ENCODE peak calls at places on chromosomes 5 and 9, in eight cellular contexts. P is lower lobe of right lung, A is AG04450, V is foreskin keratinocyte, R is HepG2, K is fibroblast of lung, H is right cardiac atrium, B is esophagus muscularis mucosa. T is an unnamed sample.
A peak's percentile ranks its signal among the peaks of the same experiment; 100 is the strongest.

GRCh38 chr9:104907278-104907951 is 20.5 kb downstream of the ABCA1 start:
- DNase-seq in V (peak; percentile 34), A (no peak), H (no peak), K (peak; percentile 94), P (no peak), B (no peak), R (no peak), T (peak; percentile 46)

GRCh38 chr5:34735436-34736426 is 79.6 kb downstream of the RAI14 start:
- DNase-seq in R (no peak), A (peak; percentile 38), K (peak; percentile 85), P (no peak), B (no peak), V (no peak), H (no peak), T (no peak)

GRCh38 chr5:143024227-143024920 is 254.2 kb downstream of the ARHGAP26 start:
- DNase-seq in B (no peak), H (no peak), V (no peak), R (no peak), A (no peak), P (no peak), K (no peak), T (no peak)

GRCh38 chr5:8081179-8081578 is 212.2 kb downstream of the MTRR start:
- DNase-seq in H (no peak), A (no peak), K (no peak), P (no peak), R (no peak), V (no peak), B (peak; percentile 34), T (no peak)

GRCh38 chr5:6365142-6365976 is 13.0 kb downstream of the MED10 start:
- DNase-seq in B (no peak), V (no peak), A (no peak), K (peak; percentile 32), R (no peak), H (no peak), P (no peak), T (no peak)

GRCh38 chr5:35117960-35118359 is 70.2 kb upstream of the AGXT2 start:
- DNase-seq in K (peak; percentile 78), R (no peak), B (no peak), A (no peak), H (no peak), P (no peak), V (no peak), T (no peak)

GRCh38 chr5:148507644-148508043 is 123.9 kb downstream of the FBXO38 start:
- DNase-seq in P (no peak), A (no peak), B (no peak), H (no peak), R (no peak), V (no peak), K (no peak), T (no peak)

GRCh38 chr5:11903614-11904269 is 504 bp downstream of the CTNND2 start:
- DNase-seq in A (no peak), B (no peak), P (no peak), K (peak; percentile 45), R (no peak), V (no peak), H (peak; percentile 8), T (no peak)

GRCh38 chr9:68540712-68541535 is at the start of gene TMEM252:
- DNase-seq in B (no peak), R (no peak), A (no peak), P (no peak), V (no peak), H (no peak), K (no peak), T (no peak)

GRCh38 chr9:20197976-20198685 is 409.3 kb upstream of the SLC24A2 start:
- DNase-seq in P (no peak), B (no peak), K (peak; percentile 20), V (peak; percentile 42), A (no peak), R (no peak), H (no peak), T (no peak)

GRCh38 chr5:8943301-8943700 is 602.6 kb downstream of the SEMA5A start:
- DNase-seq in P (no peak), B (no peak), R (no peak), K (peak; percentile 48), V (no peak), A (no peak), H (no peak), T (no peak)

GRCh38 chr5:159341914-159342313 is 11.6 kb upstream of the IL12B start:
- DNase-seq in V (peak; percentile 51), A (no peak), H (peak; percentile 49), P (peak; percentile 76), K (peak; percentile 80), B (no peak), R (peak; percentile 62), T (peak; percentile 67)

DNA sequence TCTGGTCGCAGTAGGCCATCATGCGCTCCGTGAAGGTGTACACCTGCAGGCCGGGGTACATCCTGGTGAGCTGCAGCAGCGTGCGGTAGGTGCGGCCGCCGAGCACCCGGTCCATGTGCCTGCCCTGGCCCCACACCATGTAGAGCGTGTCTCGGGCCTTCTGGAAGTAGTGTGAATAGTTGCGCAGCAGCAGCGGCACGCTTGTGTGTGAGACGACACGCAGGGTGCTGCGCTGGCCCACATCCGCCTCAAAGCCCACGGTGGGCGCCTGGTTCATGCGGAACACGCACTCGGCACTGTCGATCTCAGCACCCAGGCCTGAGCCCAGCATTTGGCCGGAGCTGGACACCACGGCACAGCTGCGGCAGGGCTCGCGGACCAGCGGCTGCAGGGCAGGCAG is 4.5 kb downstream of the ST6GALNAC4 start:
- DNase-seq in V (no peak), P (no peak), R (no peak), B (no peak), A (no peak), H (no peak), K (no peak), T (no peak)
- H3K27ac ChIP-seq in V (no peak overlapping the region), P (peak overlapping the region; percentile 49), R (no peak overlapping the region), B (no peak overlapping the region), A (no peak overlapping the region), H (no peak overlapping the region), K (no peak overlapping the region), T (no peak overlapping the region)

DNA sequence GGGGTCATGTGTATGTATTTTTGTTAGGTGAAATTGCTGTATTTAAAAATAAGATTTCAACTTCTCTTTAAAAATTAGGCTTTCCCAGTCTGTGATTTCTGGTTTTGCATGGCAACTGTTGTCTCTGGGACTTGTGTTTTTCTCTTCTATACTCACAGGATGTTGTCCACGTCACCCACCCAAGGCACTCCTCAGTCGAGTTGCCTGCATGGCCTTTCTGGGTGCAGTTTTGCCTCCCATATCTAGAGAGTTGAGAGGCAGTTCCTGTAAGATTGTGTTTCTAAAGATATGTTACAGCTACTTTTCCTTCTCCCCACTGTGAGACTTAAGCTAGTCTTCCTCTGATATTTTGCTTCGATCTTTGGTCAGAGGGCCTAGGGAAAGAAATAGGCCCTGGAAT is 2.3 kb upstream of the ASPN start:
- DNase-seq in P (no peak), H (no peak), K (no peak), R (no peak), V (no peak), A (no peak), B (no peak), T (no peak)
- H3K27ac ChIP-seq in P (no peak overlapping the region), H (no peak overlapping the region), K (no peak overlapping the region), R (no peak overlapping the region), V (no peak overlapping the region), A (no peak overlapping the region), B (peak overlapping the region; percentile 21), T (no peak overlapping the region)

GRCh38 chr9:107175826-107176500 is 107.1 kb upstream of the RAD23B start:
- DNase-seq in H (peak; percentile 18), A (no peak), K (no peak), V (no peak), B (peak; percentile 68), R (no peak), P (no peak), T (peak; percentile 28)

GRCh38 chr9:107178302-107178701 is 104.8 kb upstream of the RAD23B start:
- DNase-seq in V (no peak), P (no peak), H (no peak), A (no peak), K (no peak), B (peak; percentile 2), R (no peak), T (no peak)

GRCh38 chr9:107177243-107177839 is 105.7 kb upstream of the RAD23B start:
- DNase-seq in V (no peak), K (no peak), B (peak; percentile 86), P (no peak), A (no peak), R (no peak), H (no peak), T (no peak)

GRCh38 chr9:107177857-107178256 is 105.2 kb upstream of the RAD23B start:
- DNase-seq in A (no peak), H (no peak), P (no peak), K (no peak), B (peak; percentile 50), V (no peak), R (no peak), T (no peak)

DNA sequence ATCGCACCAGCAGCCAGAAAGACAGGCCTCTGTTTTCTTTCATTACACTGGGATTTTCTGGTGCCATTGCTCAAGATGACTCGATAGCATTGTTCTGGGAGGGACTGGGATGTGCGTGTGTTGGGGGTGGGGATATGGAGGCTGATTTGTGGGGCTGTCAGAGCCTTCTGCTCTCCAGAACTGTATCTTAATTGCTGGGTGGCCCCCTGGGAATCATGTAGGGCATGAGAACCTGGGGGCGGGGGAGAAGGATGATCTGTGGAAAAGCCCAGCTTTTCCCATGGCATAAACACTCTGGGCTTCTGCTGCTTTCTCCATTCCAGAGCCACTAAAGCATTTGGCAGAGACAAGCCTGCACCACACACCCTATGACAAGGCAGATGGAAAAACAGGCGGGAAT is 106.4 kb upstream of the RAD23B start:
- DNase-seq in A (no peak), V (no peak), K (no peak), B (no peak), P (no peak), H (peak; percentile 19), R (no peak), T (no peak)
- H3K27ac ChIP-seq in A (no peak overlapping the region), V (no peak overlapping the region), K (no peak overlapping the region), B (no peak overlapping the region), P (no peak overlapping the region), H (no peak overlapping the region), R (no peak overlapping the region), T (peak overlapping the region; percentile 80)

DNA sequence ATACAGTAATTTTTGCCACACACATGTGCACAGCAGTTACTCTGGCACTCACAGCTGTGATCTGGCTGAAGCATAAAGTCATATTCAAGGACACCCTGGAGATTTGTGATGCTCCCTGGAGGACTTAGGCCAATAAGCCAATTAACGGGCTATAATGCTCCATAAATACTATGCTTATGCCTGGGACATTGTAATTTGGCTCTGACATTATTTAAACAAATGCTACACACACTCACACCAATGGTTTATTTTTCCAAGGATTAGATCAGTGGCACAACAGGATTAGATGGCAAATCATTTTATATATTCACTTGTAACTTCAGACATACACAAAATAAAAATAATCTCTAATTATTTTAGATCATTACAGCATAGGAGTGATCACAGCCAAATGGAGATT is 111.2 kb downstream of the LMNB1 start:
- DNase-seq in B (no peak), A (no peak), R (no peak), V (no peak), P (no peak), K (no peak), H (no peak), T (no peak)
- H3K27ac ChIP-seq in B (no peak overlapping the region), A (no peak overlapping the region), R (no peak overlapping the region), V (no peak overlapping the region), P (no peak overlapping the region), K (no peak overlapping the region), H (no peak overlapping the region), T (no peak overlapping the region)

T was measured in heart left ventricle.